ENCODE peak calls at places on chromosome 12, in nine cellular contexts. G is CD8-positive, alpha-beta T cell; M is tibial artery; I is Panc1; T is IMR-90; A is A549; C is endothelial cell of umbilical vein; J is ovary; Q is coronary artery. H is an unnamed sample.

GRCh38 chr12:68374315-68374982 is 42.3 kb upstream of the MDM1 start:
- DNase-seq in G (no peak), M (no peak), I (no peak), T (no peak), A (no peak), C (no peak), J (no peak), Q (no peak), H (no peak)

GRCh38 chr12:91189526-91189925 is 6.9 kb upstream of the DCN start:
- DNase-seq in G (no peak), M (no peak), I (no peak), T (peak), A (no peak), C (no peak), J (no peak), Q (no peak), H (peak)

GRCh38 chr12:107537464-107538119 is 148.0 kb upstream of the PWP1 start:
- DNase-seq in G (no peak), M (no peak), I (no peak), T (no peak), A (no peak), C (no peak), J (no peak), Q (no peak), H (no peak)

GRCh38 chr12:5459051-5459782 is 27.3 kb downstream of the NTF3 start:
- DNase-seq in G (no peak), M (peak), I (no peak), T (no peak), A (no peak), C (no peak), J (no peak), Q (no peak), H (no peak)

GRCh38 chr12:129821964-129822363 is 81.9 kb downstream of the TMEM132D start:
- DNase-seq in G (no peak), M (no peak), I (no peak), T (no peak), A (no peak), C (no peak), J (no peak), Q (no peak), H (no peak)

GRCh38 chr12:131027876-131028586 is 74.3 kb downstream of the ADGRD1 start:
- DNase-seq in G (no peak), M (no peak), I (no peak), T (no peak), A (peak), C (no peak), J (no peak), Q (no peak), H (no peak)

GRCh38 chr12:124567035-124567672 is at the start of gene NCOR2:
- DNase-seq in G (peak), M (no peak), I (no peak), T (no peak), A (no peak), C (no peak), J (peak), Q (no peak), H (no peak)

GRCh38 chr12:126837697-126838096 is 1429.3 kb upstream of the TMEM132C start:
- DNase-seq in G (no peak), M (no peak), I (no peak), T (no peak), A (no peak), C (no peak), J (no peak), Q (no peak), H (no peak)

GRCh38 chr12:128818065-128819022 is 5.4 kb downstream of the SLC15A4 start:
- DNase-seq in G (no peak), M (no peak), I (no peak), T (peak), A (peak), C (no peak), J (no peak), Q (no peak), H (peak)

GRCh38 chr12:7431993-7432685 is 11.8 kb downstream of the CD163L1 start:
- DNase-seq in G (no peak), M (no peak), I (no peak), T (peak), A (no peak), C (peak), J (no peak), Q (no peak), H (no peak)

GRCh38 chr12:100566887-100567637 is 6.4 kb upstream of the GAS2L3 start:
- DNase-seq in G (no peak), M (no peak), I (no peak), T (peak), A (no peak), C (no peak), J (no peak), Q (no peak), H (peak)

GRCh38 chr12:130634866-130635265 is 81.2 kb downstream of the RIMBP2 start:
- DNase-seq in G (no peak), M (no peak), I (no peak), T (no peak), A (no peak), C (no peak), J (no peak), Q (no peak), H (no peak)

GRCh38 chr12:112167031-112167461 is 41.7 kb downstream of the TRAFD1 start:
- DNase-seq in G (no peak), M (peak), I (no peak), T (no peak), A (no peak), C (no peak), J (no peak), Q (no peak), H (no peak)

GRCh38 chr12:1591543-1591942 is 2.8 kb downstream of the FBXL14 start:
- DNase-seq in G (no peak), M (no peak), I (no peak), T (peak), A (no peak), C (no peak), J (no peak), Q (no peak), H (no peak)

GRCh38 chr12:93297536-93297935 is 80.2 kb upstream of the NUDT4 start:
- DNase-seq in G (no peak), M (no peak), I (no peak), T (no peak), A (no peak), C (no peak), J (no peak), Q (no peak), H (no peak)

GRCh38 chr12:5172886-5173285 is 129.2 kb downstream of the KCNA5 start:
- DNase-seq in G (no peak), M (no peak), I (no peak), T (no peak), A (no peak), C (no peak), J (no peak), Q (no peak), H (no peak)

GRCh38 chr12:48818831-48819590 is 715 bp downstream of the CACNB3 start:
- DNase-seq in G (no peak), M (no peak), I (no peak), T (no peak), A (no peak), C (peak), J (peak), Q (no peak), H (no peak)
- TF ChIP-seq CTCF in G (no peak), M (no peak), I (no peak), T (peak), A (peak), C (no peak), J (peak), Q (no peak), H (no peak)

GRCh38 chr12:103634732-103635131 is 47.7 kb downstream of the STAB2 start:
- DNase-seq in G (no peak), M (no peak), I (no peak), T (no peak), A (no peak), C (no peak), J (no peak), Q (no peak), H (no peak)
- H3K4me3 ChIP-seq in G (no peak), M (no peak), I (no peak), T (no peak), A (no peak), C (no peak), J (no peak), Q (no peak), H (no peak)

DNA sequence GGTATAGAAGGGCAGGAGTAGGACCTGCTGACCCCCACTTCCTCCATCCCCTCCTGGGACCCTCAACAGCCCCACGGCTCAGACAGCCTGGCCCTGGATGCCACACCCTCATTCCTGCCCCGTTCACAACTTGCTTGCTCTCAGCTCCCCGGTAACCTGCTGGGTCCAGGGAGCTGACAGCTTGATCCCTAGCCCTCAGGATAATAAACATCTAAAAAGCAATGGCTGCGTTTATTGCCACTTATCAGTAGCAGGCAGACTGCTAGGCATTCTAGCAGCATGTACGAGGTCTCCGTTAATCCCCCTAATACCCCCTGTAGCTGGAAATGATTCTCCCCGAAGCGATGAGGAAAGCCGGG is 24.3 kb upstream of the RPLP0 start:
- DNase-seq in G (no peak), M (no peak), I (no peak), T (no peak), A (no peak), C (no peak), J (no peak), Q (no peak), H (no peak)
- H3K27ac ChIP-seq in G (no peak), M (peak), I (peak), T (peak), A (peak), C (peak), J (no peak), Q (no peak), H (no peak)

GRCh38 chr12:51033048-51033447 is 6.9 kb upstream of the SLC11A2 start:
- DNase-seq in G (no peak), M (no peak), I (no peak), T (no peak), A (no peak), C (no peak), J (no peak), Q (no peak), H (no peak)
- TF ChIP-seq CTCF in G (no peak), M (no peak), I (no peak), T (no peak), A (no peak), C (no peak), J (no peak), Q (no peak), H (no peak)

GRCh38 chr12:12147111-12147510 is 76.4 kb downstream of the BCL2L14 start:
- DNase-seq in G (no peak), M (no peak), I (no peak), T (no peak), A (no peak), C (peak), J (no peak), Q (no peak), H (peak)
- H3K4me3 ChIP-seq in G (no peak), M (no peak), I (no peak), T (no peak), A (no peak), C (no peak), J (no peak), Q (no peak), H (no peak)